ENCODE peak calls at places on chromosome 15, in nine cellular contexts. One of them, this sample, is unnamed.

GRCh38 chr15:98767692-98768091 is 119.4 kb downstream of the IGF1R start:
- DNase-seq in heart left ventricle: no peak
- DNase-seq in lower lobe of right lung: no peak
- DNase-seq in kidney: no peak
- DNase-seq in tibial artery: no peak
- DNase-seq in psoas muscle: no peak
- DNase-seq in suprapubic skin: no peak
- DNase-seq in left ventricle myocardium inferior: no peak
- DNase-seq in tibial nerve: no peak
- DNase-seq in this sample: no peak

GRCh38 chr15:89905846-89906378 is 6.8 kb downstream of the ARPIN start:
- DNase-seq in heart left ventricle: no peak
- DNase-seq in lower lobe of right lung: peak; percentile 12
- DNase-seq in kidney: no peak
- DNase-seq in tibial artery: no peak
- DNase-seq in psoas muscle: no peak
- DNase-seq in suprapubic skin: no peak
- DNase-seq in left ventricle myocardium inferior: no peak
- DNase-seq in tibial nerve: no peak
- DNase-seq in this sample: no peak

GRCh38 chr15:89377842-89378698 is 43.4 kb upstream of the POLG start:
- DNase-seq in heart left ventricle: no peak
- DNase-seq in lower lobe of right lung: no peak
- DNase-seq in kidney: peak; percentile 77
- DNase-seq in tibial artery: no peak
- DNase-seq in psoas muscle: no peak
- DNase-seq in suprapubic skin: no peak
- DNase-seq in left ventricle myocardium inferior: no peak
- DNase-seq in tibial nerve: no peak
- DNase-seq in this sample: no peak

GRCh38 chr15:82535566-82536408 is 4.5 kb downstream of the RPS17 start:
- DNase-seq in heart left ventricle: no peak
- DNase-seq in lower lobe of right lung: no peak
- DNase-seq in kidney: no peak
- DNase-seq in tibial artery: no peak
- DNase-seq in psoas muscle: no peak
- DNase-seq in suprapubic skin: no peak
- DNase-seq in left ventricle myocardium inferior: no peak
- DNase-seq in tibial nerve: no peak
- DNase-seq in this sample: no peak

GRCh38 chr15:39188930-39189329 is 391.9 kb upstream of the THBS1 start:
- DNase-seq in heart left ventricle: no peak
- DNase-seq in lower lobe of right lung: no peak
- DNase-seq in kidney: no peak
- DNase-seq in tibial artery: no peak
- DNase-seq in psoas muscle: no peak
- DNase-seq in suprapubic skin: no peak
- DNase-seq in left ventricle myocardium inferior: no peak
- DNase-seq in tibial nerve: peak; percentile 51
- DNase-seq in this sample: no peak

GRCh38 chr15:59292393-59292792 is 80.3 kb downstream of the MYO1E start:
- DNase-seq in heart left ventricle: no peak
- DNase-seq in lower lobe of right lung: no peak
- DNase-seq in kidney: no peak
- DNase-seq in tibial artery: no peak
- DNase-seq in psoas muscle: no peak
- DNase-seq in suprapubic skin: no peak
- DNase-seq in left ventricle myocardium inferior: no peak
- DNase-seq in tibial nerve: no peak
- DNase-seq in this sample: no peak

GRCh38 chr15:72685925-72686794 is at the start of the genes BBS4 and HIGD2B:
- DNase-seq in heart left ventricle: peak; percentile 89
- DNase-seq in lower lobe of right lung: peak; percentile 93
- DNase-seq in kidney: peak; percentile 96
- DNase-seq in tibial artery: peak; percentile 91
- DNase-seq in psoas muscle: peak; percentile 87
- DNase-seq in suprapubic skin: peak; percentile 93
- DNase-seq in left ventricle myocardium inferior: peak; percentile 88
- DNase-seq in tibial nerve: peak; percentile 80
- DNase-seq in this sample: peak; percentile 97

GRCh38 chr15:78685925-78686324 is 44.9 kb upstream of the CHRNB4 start:
- DNase-seq in heart left ventricle: no peak
- DNase-seq in lower lobe of right lung: no peak
- DNase-seq in kidney: no peak
- DNase-seq in tibial artery: no peak
- DNase-seq in psoas muscle: no peak
- DNase-seq in suprapubic skin: peak; percentile 13
- DNase-seq in left ventricle myocardium inferior: no peak
- DNase-seq in tibial nerve: no peak
- DNase-seq in this sample: no peak

GRCh38 chr15:59688888-59689625 is at the start of gene BNIP2:
- DNase-seq in heart left ventricle: peak; percentile 99
- DNase-seq in lower lobe of right lung: peak; percentile 100
- DNase-seq in kidney: peak; percentile 100
- DNase-seq in tibial artery: peak; percentile 100
- DNase-seq in psoas muscle: peak; percentile 99
- DNase-seq in suprapubic skin: peak; percentile 100
- DNase-seq in left ventricle myocardium inferior: peak; percentile 100
- DNase-seq in tibial nerve: peak; percentile 98
- DNase-seq in this sample: peak; percentile 100

GRCh38 chr15:52331490-52332240 is 36.1 kb upstream of the MYO5C start:
- DNase-seq in heart left ventricle: no peak
- DNase-seq in lower lobe of right lung: no peak
- DNase-seq in kidney: no peak
- DNase-seq in tibial artery: no peak
- DNase-seq in psoas muscle: no peak
- DNase-seq in suprapubic skin: no peak
- DNase-seq in left ventricle myocardium inferior: no peak
- DNase-seq in tibial nerve: no peak
- DNase-seq in this sample: no peak

GRCh38 chr15:78987891-78988360 is 43.1 kb upstream of the CTSH start:
- DNase-seq in heart left ventricle: no peak
- DNase-seq in lower lobe of right lung: peak; percentile 16
- DNase-seq in kidney: no peak
- DNase-seq in tibial artery: no peak
- DNase-seq in psoas muscle: no peak
- DNase-seq in suprapubic skin: no peak
- DNase-seq in left ventricle myocardium inferior: no peak
- DNase-seq in tibial nerve: no peak
- DNase-seq in this sample: no peak

GRCh38 chr15:33031324-33031736 is 163.2 kb downstream of the FMN1 start:
- DNase-seq in heart left ventricle: no peak
- DNase-seq in lower lobe of right lung: no peak
- DNase-seq in kidney: no peak
- DNase-seq in tibial artery: no peak
- DNase-seq in psoas muscle: no peak
- DNase-seq in suprapubic skin: no peak
- DNase-seq in left ventricle myocardium inferior: no peak
- DNase-seq in tibial nerve: no peak
- DNase-seq in this sample: no peak

GRCh38 chr15:71826196-71826595 is 15.8 kb downstream of the NR2E3 start:
- DNase-seq in heart left ventricle: no peak
- DNase-seq in lower lobe of right lung: no peak
- DNase-seq in kidney: no peak
- DNase-seq in tibial artery: no peak
- DNase-seq in psoas muscle: no peak
- DNase-seq in suprapubic skin: no peak
- DNase-seq in left ventricle myocardium inferior: no peak
- DNase-seq in tibial nerve: no peak
- DNase-seq in this sample: no peak

GRCh38 chr15:77571181-77571580 is 61.5 kb downstream of the LINGO1 start:
- DNase-seq in heart left ventricle: no peak
- DNase-seq in lower lobe of right lung: no peak
- DNase-seq in kidney: peak; percentile 58
- DNase-seq in tibial artery: no peak
- DNase-seq in psoas muscle: no peak
- DNase-seq in suprapubic skin: no peak
- DNase-seq in left ventricle myocardium inferior: no peak
- DNase-seq in tibial nerve: no peak
- DNase-seq in this sample: no peak

GRCh38 chr15:77571741-77572140 is 61.0 kb downstream of the LINGO1 start:
- DNase-seq in heart left ventricle: no peak
- DNase-seq in lower lobe of right lung: no peak
- DNase-seq in kidney: peak; percentile 69
- DNase-seq in tibial artery: no peak
- DNase-seq in psoas muscle: no peak
- DNase-seq in suprapubic skin: no peak
- DNase-seq in left ventricle myocardium inferior: no peak
- DNase-seq in tibial nerve: no peak
- DNase-seq in this sample: no peak

GRCh38 chr15:77569647-77570186 is 63.0 kb downstream of the LINGO1 start:
- DNase-seq in heart left ventricle: no peak
- DNase-seq in lower lobe of right lung: no peak
- DNase-seq in kidney: peak; percentile 66
- DNase-seq in tibial artery: no peak
- DNase-seq in psoas muscle: no peak
- DNase-seq in suprapubic skin: no peak
- DNase-seq in left ventricle myocardium inferior: no peak
- DNase-seq in tibial nerve: no peak
- DNase-seq in this sample: no peak

GRCh38 chr15:77573826-77574225 is 58.9 kb downstream of the LINGO1 start:
- DNase-seq in heart left ventricle: no peak
- DNase-seq in lower lobe of right lung: no peak
- DNase-seq in kidney: no peak
- DNase-seq in tibial artery: no peak
- DNase-seq in psoas muscle: no peak
- DNase-seq in suprapubic skin: no peak
- DNase-seq in left ventricle myocardium inferior: no peak
- DNase-seq in tibial nerve: no peak
- DNase-seq in this sample: no peak

DNA sequence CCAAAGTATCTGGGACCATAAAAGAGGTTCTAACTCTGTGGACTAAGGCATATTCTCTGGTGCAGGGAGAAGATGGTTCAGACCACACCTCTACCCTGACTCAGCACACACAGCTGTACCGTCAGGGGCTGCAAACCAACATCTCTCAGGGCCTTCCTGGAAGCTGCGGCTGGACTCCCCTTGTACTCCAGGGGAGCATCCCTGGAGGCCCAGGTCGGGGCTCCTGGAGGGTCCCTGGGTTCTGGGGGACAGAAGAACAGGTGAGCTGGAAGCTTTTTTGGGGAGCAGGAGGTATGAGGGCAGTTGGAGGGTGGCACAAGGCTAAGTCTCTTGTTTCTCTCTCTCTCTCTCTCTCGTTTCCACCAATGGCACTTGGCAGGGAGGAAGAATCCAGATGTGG is 60.5 kb downstream of the LINGO1 start:
- DNase-seq in heart left ventricle: no peak
- DNase-seq in lower lobe of right lung: no peak
- DNase-seq in kidney: peak; percentile 59
- DNase-seq in tibial artery: no peak
- DNase-seq in psoas muscle: no peak
- DNase-seq in suprapubic skin: no peak
- DNase-seq in left ventricle myocardium inferior: no peak
- DNase-seq in tibial nerve: no peak
- DNase-seq in this sample: no peak
- H3K4me1 ChIP-seq in heart left ventricle: peaks cover 12% of the 10 kb centered on the region
- H3K4me1 ChIP-seq in lower lobe of right lung: peaks cover 5% of the 10 kb centered on the region
- H3K4me1 ChIP-seq in kidney: peaks cover 2% of the 10 kb centered on the region
- H3K4me1 ChIP-seq in tibial artery: peaks cover 7% of the 10 kb centered on the region
- H3K4me1 ChIP-seq in psoas muscle: no peaks in the 10 kb centered on the region
- H3K4me1 ChIP-seq in suprapubic skin: peaks cover 5% of the 10 kb centered on the region
- H3K4me1 ChIP-seq in left ventricle myocardium inferior: peaks cover 8% of the 10 kb centered on the region
- H3K4me1 ChIP-seq in tibial nerve: no peaks in the 10 kb centered on the region
- H3K4me1 ChIP-seq in this sample: peaks cover 6% of the 10 kb centered on the region

DNA sequence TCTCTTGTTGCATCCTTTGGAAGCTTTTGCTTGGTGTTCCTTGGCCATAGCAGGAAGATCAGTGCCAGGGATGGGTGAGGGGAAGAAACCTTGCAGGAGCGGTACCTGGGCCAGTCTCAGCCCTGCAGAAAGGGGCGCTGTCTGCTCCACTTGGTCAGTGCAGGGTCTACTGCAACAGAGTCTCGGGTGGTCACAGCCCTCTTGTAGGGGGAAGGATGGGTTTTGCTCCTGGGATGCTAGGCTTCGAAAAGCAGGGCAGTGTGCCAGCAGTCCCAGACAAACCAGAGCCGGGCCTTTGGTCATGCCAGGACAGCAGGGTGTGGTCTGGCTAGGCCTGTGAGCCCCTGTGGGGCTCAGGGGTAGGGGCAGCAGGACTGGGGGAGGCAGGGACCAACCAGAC is 186.7 kb downstream of the APBA2 start:
- DNase-seq in heart left ventricle: no peak
- DNase-seq in lower lobe of right lung: no peak
- DNase-seq in kidney: no peak
- DNase-seq in tibial artery: no peak
- DNase-seq in psoas muscle: no peak
- DNase-seq in suprapubic skin: no peak
- DNase-seq in left ventricle myocardium inferior: no peak
- DNase-seq in tibial nerve: no peak
- DNase-seq in this sample: no peak
- TF ChIP-seq CTCF in heart left ventricle: no peak
- TF ChIP-seq CTCF in lower lobe of right lung: no peak
- TF ChIP-seq CTCF in kidney: no peak
- TF ChIP-seq CTCF in tibial artery: no peak
- TF ChIP-seq CTCF in psoas muscle: no peak
- TF ChIP-seq CTCF in suprapubic skin: no peak
- TF ChIP-seq CTCF in left ventricle myocardium inferior: no peak
- TF ChIP-seq CTCF in tibial nerve: no peak
- TF ChIP-seq CTCF in this sample: no peak

DNA sequence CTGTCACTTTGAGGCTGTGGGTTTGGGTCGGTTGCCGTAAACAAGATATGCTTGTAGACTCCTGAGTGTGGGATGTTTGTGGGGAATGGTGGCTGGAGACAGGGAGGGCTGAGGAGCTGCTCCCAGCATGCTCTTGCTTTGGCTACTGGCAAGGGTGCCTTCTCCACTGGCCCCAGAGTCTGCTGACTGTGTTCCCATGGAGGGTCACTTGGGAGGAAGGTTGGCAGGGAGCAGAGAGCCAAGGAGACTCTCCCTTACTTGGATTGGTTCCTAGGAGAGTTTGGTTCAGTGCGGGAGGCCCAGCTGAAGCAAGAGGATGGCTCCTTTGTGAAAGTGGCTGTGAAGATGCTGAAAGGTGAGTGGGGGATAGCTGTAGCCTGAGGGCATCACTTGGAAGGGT is 11.8 kb downstream of the TYRO3 start:
- DNase-seq in heart left ventricle: no peak
- DNase-seq in lower lobe of right lung: no peak
- DNase-seq in kidney: peak; percentile 29
- DNase-seq in tibial artery: no peak
- DNase-seq in psoas muscle: no peak
- DNase-seq in suprapubic skin: no peak
- DNase-seq in left ventricle myocardium inferior: no peak
- DNase-seq in tibial nerve: no peak
- DNase-seq in this sample: no peak
- H3K4me1 ChIP-seq in heart left ventricle: no peaks in the 10 kb centered on the region
- H3K4me1 ChIP-seq in lower lobe of right lung: peaks cover 11% of the 10 kb centered on the region
- H3K4me1 ChIP-seq in kidney: peaks cover 7% of the 10 kb centered on the region
- H3K4me1 ChIP-seq in tibial artery: no peaks in the 10 kb centered on the region
- H3K4me1 ChIP-seq in psoas muscle: no peaks in the 10 kb centered on the region
- H3K4me1 ChIP-seq in suprapubic skin: no peaks in the 10 kb centered on the region
- H3K4me1 ChIP-seq in left ventricle myocardium inferior: peaks cover 12% of the 10 kb centered on the region
- H3K4me1 ChIP-seq in tibial nerve: no peaks in the 10 kb centered on the region
- H3K4me1 ChIP-seq in this sample: no peaks in the 10 kb centered on the region

DNA sequence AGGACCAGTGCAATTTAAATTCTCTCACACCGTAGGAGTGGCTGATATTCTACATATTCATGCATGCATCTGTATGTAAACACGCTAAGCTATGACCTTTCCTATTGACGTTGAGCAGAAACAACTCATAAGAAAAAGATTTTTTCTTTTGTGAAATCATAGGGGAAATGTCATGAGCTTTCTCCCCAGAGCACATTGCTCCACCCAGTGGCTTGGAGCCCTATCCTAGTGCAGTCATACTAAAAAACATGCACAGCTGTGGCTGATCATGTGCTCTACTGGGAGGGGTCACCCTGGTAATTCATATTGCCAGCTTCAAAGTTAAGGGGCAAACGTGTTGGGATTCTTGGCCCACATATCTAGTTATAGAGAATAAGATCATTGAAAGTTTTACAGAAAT is 1.8 kb upstream of the MESD start:
- DNase-seq in heart left ventricle: peak; percentile 51
- DNase-seq in lower lobe of right lung: no peak
- DNase-seq in kidney: no peak
- DNase-seq in tibial artery: peak; percentile 80
- DNase-seq in psoas muscle: peak; percentile 61
- DNase-seq in suprapubic skin: no peak
- DNase-seq in left ventricle myocardium inferior: peak; percentile 58
- DNase-seq in tibial nerve: peak; percentile 80
- DNase-seq in this sample: no peak
- TF ChIP-seq CTCF in heart left ventricle: no peak
- TF ChIP-seq CTCF in lower lobe of right lung: no peak
- TF ChIP-seq CTCF in kidney: no peak
- TF ChIP-seq CTCF in tibial artery: no peak
- TF ChIP-seq CTCF in psoas muscle: no peak
- TF ChIP-seq CTCF in suprapubic skin: no peak
- TF ChIP-seq CTCF in left ventricle myocardium inferior: peak; percentile 23
- TF ChIP-seq CTCF in tibial nerve: no peak
- TF ChIP-seq CTCF in this sample: no peak

This sample was measured in esophagus muscularis mucosa.